ENCODE peak calls at places on chromosomes 13 and 19, in seven cellular contexts. One of them, this sample, is unnamed.

GRCh38 chr19:9885077-9885552 is 50.0 kb downstream of the PIN1 start:
- DNase-seq in activated CD4-positive, alpha-beta T cell treated with anti-CD3 and anti-CD28 coated beads for 24 hours: no peak
- DNase-seq in stimulated activated CD8-positive, alpha-beta memory T cell treated with anti-CD3 and anti-CD28 coated beads, Interleukin-15, amount 100 ng/mL, for 1 hour: no peak
- DNase-seq in stimulated activated CD4-positive, alpha-beta T cell treated with anti-CD3 and anti-CD28 coated beads, Interleukin-15, amount 100 ng/mL, for 48 hours: no peak
- DNase-seq in activated CD4-positive, CD25-positive, alpha-beta regulatory T cell: no peak
- DNase-seq in NCI-H1105: no peak
- DNase-seq in suprapubic skin: no peak
- DNase-seq in this sample: no peak

GRCh38 chr13:93058301-93058700 is 168.3 kb upstream of the GPC6 start:
- DNase-seq in stimulated activated CD8-positive, alpha-beta memory T cell treated with anti-CD3 and anti-CD28 coated beads, Interleukin-15, amount 100 ng/mL, for 1 hour: no peak
- DNase-seq in suprapubic skin: no peak
- DNase-seq in NCI-H1105: no peak
- DNase-seq in stimulated activated CD4-positive, alpha-beta T cell treated with anti-CD3 and anti-CD28 coated beads, Interleukin-15, amount 100 ng/mL, for 48 hours: no peak
- DNase-seq in activated CD4-positive, alpha-beta T cell treated with anti-CD3 and anti-CD28 coated beads for 24 hours: no peak
- DNase-seq in activated CD4-positive, CD25-positive, alpha-beta regulatory T cell: no peak
- DNase-seq in this sample: no peak

GRCh38 chr19:51754770-51755169 is 3.1 kb upstream of the FPR1 start:
- DNase-seq in stimulated activated CD4-positive, alpha-beta T cell treated with anti-CD3 and anti-CD28 coated beads, Interleukin-15, amount 100 ng/mL, for 48 hours: no peak
- DNase-seq in NCI-H1105: no peak
- DNase-seq in activated CD4-positive, alpha-beta T cell treated with anti-CD3 and anti-CD28 coated beads for 24 hours: no peak
- DNase-seq in activated CD4-positive, CD25-positive, alpha-beta regulatory T cell: no peak
- DNase-seq in suprapubic skin: no peak
- DNase-seq in stimulated activated CD8-positive, alpha-beta memory T cell treated with anti-CD3 and anti-CD28 coated beads, Interleukin-15, amount 100 ng/mL, for 1 hour: no peak
- DNase-seq in this sample: no peak

GRCh38 chr13:45105895-45106294 is 14.4 kb upstream of the GTF2F2 start:
- DNase-seq in NCI-H1105: no peak
- DNase-seq in activated CD4-positive, CD25-positive, alpha-beta regulatory T cell: no peak
- DNase-seq in stimulated activated CD8-positive, alpha-beta memory T cell treated with anti-CD3 and anti-CD28 coated beads, Interleukin-15, amount 100 ng/mL, for 1 hour: no peak
- DNase-seq in stimulated activated CD4-positive, alpha-beta T cell treated with anti-CD3 and anti-CD28 coated beads, Interleukin-15, amount 100 ng/mL, for 48 hours: no peak
- DNase-seq in activated CD4-positive, alpha-beta T cell treated with anti-CD3 and anti-CD28 coated beads for 24 hours: no peak
- DNase-seq in suprapubic skin: no peak
- DNase-seq in this sample: no peak

GRCh38 chr19:46416077-46416709 is 2.8 kb upstream of the CCDC8 start:
- DNase-seq in suprapubic skin: peak; percentile 77
- DNase-seq in activated CD4-positive, CD25-positive, alpha-beta regulatory T cell: no peak
- DNase-seq in stimulated activated CD8-positive, alpha-beta memory T cell treated with anti-CD3 and anti-CD28 coated beads, Interleukin-15, amount 100 ng/mL, for 1 hour: no peak
- DNase-seq in stimulated activated CD4-positive, alpha-beta T cell treated with anti-CD3 and anti-CD28 coated beads, Interleukin-15, amount 100 ng/mL, for 48 hours: peak; percentile 22
- DNase-seq in activated CD4-positive, alpha-beta T cell treated with anti-CD3 and anti-CD28 coated beads for 24 hours: no peak
- DNase-seq in NCI-H1105: peak; percentile 95
- DNase-seq in this sample: peak; percentile 89

GRCh38 chr13:97430296-97430695 is 3.7 kb upstream of the RAP2A start:
- DNase-seq in stimulated activated CD8-positive, alpha-beta memory T cell treated with anti-CD3 and anti-CD28 coated beads, Interleukin-15, amount 100 ng/mL, for 1 hour: no peak
- DNase-seq in activated CD4-positive, alpha-beta T cell treated with anti-CD3 and anti-CD28 coated beads for 24 hours: no peak
- DNase-seq in stimulated activated CD4-positive, alpha-beta T cell treated with anti-CD3 and anti-CD28 coated beads, Interleukin-15, amount 100 ng/mL, for 48 hours: no peak
- DNase-seq in activated CD4-positive, CD25-positive, alpha-beta regulatory T cell: no peak
- DNase-seq in NCI-H1105: no peak
- DNase-seq in suprapubic skin: no peak
- DNase-seq in this sample: no peak

GRCh38 chr19:6963937-6964336 is 57.3 kb downstream of the MBD3L2B start:
- DNase-seq in stimulated activated CD4-positive, alpha-beta T cell treated with anti-CD3 and anti-CD28 coated beads, Interleukin-15, amount 100 ng/mL, for 48 hours: peak; percentile 32
- DNase-seq in suprapubic skin: no peak
- DNase-seq in activated CD4-positive, CD25-positive, alpha-beta regulatory T cell: peak; percentile 24
- DNase-seq in NCI-H1105: no peak
- DNase-seq in activated CD4-positive, alpha-beta T cell treated with anti-CD3 and anti-CD28 coated beads for 24 hours: peak; percentile 36
- DNase-seq in stimulated activated CD8-positive, alpha-beta memory T cell treated with anti-CD3 and anti-CD28 coated beads, Interleukin-15, amount 100 ng/mL, for 1 hour: peak; percentile 19
- DNase-seq in this sample: no peak

GRCh38 chr13:32840840-32841713 is 175.1 kb upstream of the KL start:
- DNase-seq in stimulated activated CD8-positive, alpha-beta memory T cell treated with anti-CD3 and anti-CD28 coated beads, Interleukin-15, amount 100 ng/mL, for 1 hour: no peak
- DNase-seq in NCI-H1105: no peak
- DNase-seq in stimulated activated CD4-positive, alpha-beta T cell treated with anti-CD3 and anti-CD28 coated beads, Interleukin-15, amount 100 ng/mL, for 48 hours: no peak
- DNase-seq in activated CD4-positive, alpha-beta T cell treated with anti-CD3 and anti-CD28 coated beads for 24 hours: no peak
- DNase-seq in activated CD4-positive, CD25-positive, alpha-beta regulatory T cell: no peak
- DNase-seq in suprapubic skin: no peak
- DNase-seq in this sample: no peak

GRCh38 chr19:8163781-8164180 is 14.4 kb upstream of the FBN3 start:
- DNase-seq in activated CD4-positive, alpha-beta T cell treated with anti-CD3 and anti-CD28 coated beads for 24 hours: no peak
- DNase-seq in suprapubic skin: no peak
- DNase-seq in activated CD4-positive, CD25-positive, alpha-beta regulatory T cell: no peak
- DNase-seq in NCI-H1105: no peak
- DNase-seq in stimulated activated CD4-positive, alpha-beta T cell treated with anti-CD3 and anti-CD28 coated beads, Interleukin-15, amount 100 ng/mL, for 48 hours: no peak
- DNase-seq in stimulated activated CD8-positive, alpha-beta memory T cell treated with anti-CD3 and anti-CD28 coated beads, Interleukin-15, amount 100 ng/mL, for 1 hour: no peak
- DNase-seq in this sample: no peak

GRCh38 chr19:11138659-11139526 is 16.7 kb downstream of the SPC24 start:
- DNase-seq in stimulated activated CD8-positive, alpha-beta memory T cell treated with anti-CD3 and anti-CD28 coated beads, Interleukin-15, amount 100 ng/mL, for 1 hour: no peak
- DNase-seq in stimulated activated CD4-positive, alpha-beta T cell treated with anti-CD3 and anti-CD28 coated beads, Interleukin-15, amount 100 ng/mL, for 48 hours: no peak
- DNase-seq in suprapubic skin: peak; percentile 90
- DNase-seq in NCI-H1105: no peak
- DNase-seq in activated CD4-positive, CD25-positive, alpha-beta regulatory T cell: no peak
- DNase-seq in activated CD4-positive, alpha-beta T cell treated with anti-CD3 and anti-CD28 coated beads for 24 hours: no peak
- DNase-seq in this sample: peak; percentile 92

GRCh38 chr19:16045893-16046292 is 30.4 kb upstream of the TPM4 start:
- DNase-seq in stimulated activated CD8-positive, alpha-beta memory T cell treated with anti-CD3 and anti-CD28 coated beads, Interleukin-15, amount 100 ng/mL, for 1 hour: no peak
- DNase-seq in NCI-H1105: no peak
- DNase-seq in stimulated activated CD4-positive, alpha-beta T cell treated with anti-CD3 and anti-CD28 coated beads, Interleukin-15, amount 100 ng/mL, for 48 hours: no peak
- DNase-seq in activated CD4-positive, CD25-positive, alpha-beta regulatory T cell: no peak
- DNase-seq in suprapubic skin: no peak
- DNase-seq in activated CD4-positive, alpha-beta T cell treated with anti-CD3 and anti-CD28 coated beads for 24 hours: no peak
- DNase-seq in this sample: no peak

GRCh38 chr19:46181386-46181774 is 33.3 kb downstream of the IGFL2 start:
- DNase-seq in stimulated activated CD8-positive, alpha-beta memory T cell treated with anti-CD3 and anti-CD28 coated beads, Interleukin-15, amount 100 ng/mL, for 1 hour: no peak
- DNase-seq in stimulated activated CD4-positive, alpha-beta T cell treated with anti-CD3 and anti-CD28 coated beads, Interleukin-15, amount 100 ng/mL, for 48 hours: peak; percentile 13
- DNase-seq in activated CD4-positive, CD25-positive, alpha-beta regulatory T cell: no peak
- DNase-seq in activated CD4-positive, alpha-beta T cell treated with anti-CD3 and anti-CD28 coated beads for 24 hours: no peak
- DNase-seq in NCI-H1105: no peak
- DNase-seq in suprapubic skin: no peak
- DNase-seq in this sample: no peak

GRCh38 chr19:34308381-34309367 is 54.3 kb downstream of the GARRE1 start:
- DNase-seq in activated CD4-positive, alpha-beta T cell treated with anti-CD3 and anti-CD28 coated beads for 24 hours: no peak
- DNase-seq in NCI-H1105: no peak
- DNase-seq in activated CD4-positive, CD25-positive, alpha-beta regulatory T cell: no peak
- DNase-seq in stimulated activated CD4-positive, alpha-beta T cell treated with anti-CD3 and anti-CD28 coated beads, Interleukin-15, amount 100 ng/mL, for 48 hours: no peak
- DNase-seq in suprapubic skin: no peak
- DNase-seq in stimulated activated CD8-positive, alpha-beta memory T cell treated with anti-CD3 and anti-CD28 coated beads, Interleukin-15, amount 100 ng/mL, for 1 hour: no peak
- DNase-seq in this sample: no peak

GRCh38 chr13:113736258-113736731 is 22.7 kb upstream of the TMEM255B start:
- DNase-seq in activated CD4-positive, alpha-beta T cell treated with anti-CD3 and anti-CD28 coated beads for 24 hours: no peak
- DNase-seq in stimulated activated CD8-positive, alpha-beta memory T cell treated with anti-CD3 and anti-CD28 coated beads, Interleukin-15, amount 100 ng/mL, for 1 hour: no peak
- DNase-seq in NCI-H1105: no peak
- DNase-seq in activated CD4-positive, CD25-positive, alpha-beta regulatory T cell: no peak
- DNase-seq in suprapubic skin: no peak
- DNase-seq in stimulated activated CD4-positive, alpha-beta T cell treated with anti-CD3 and anti-CD28 coated beads, Interleukin-15, amount 100 ng/mL, for 48 hours: no peak
- DNase-seq in this sample: no peak

GRCh38 chr19:12703056-12703455 is 6.6 kb upstream of the FBXW9 start:
- DNase-seq in activated CD4-positive, alpha-beta T cell treated with anti-CD3 and anti-CD28 coated beads for 24 hours: no peak
- DNase-seq in suprapubic skin: no peak
- DNase-seq in NCI-H1105: peak; percentile 33
- DNase-seq in stimulated activated CD8-positive, alpha-beta memory T cell treated with anti-CD3 and anti-CD28 coated beads, Interleukin-15, amount 100 ng/mL, for 1 hour: no peak
- DNase-seq in stimulated activated CD4-positive, alpha-beta T cell treated with anti-CD3 and anti-CD28 coated beads, Interleukin-15, amount 100 ng/mL, for 48 hours: no peak
- DNase-seq in activated CD4-positive, CD25-positive, alpha-beta regulatory T cell: no peak
- DNase-seq in this sample: no peak

GRCh38 chr13:59776924-59777690 is 386.6 kb downstream of the DIAPH3 start:
- DNase-seq in suprapubic skin: no peak
- DNase-seq in stimulated activated CD4-positive, alpha-beta T cell treated with anti-CD3 and anti-CD28 coated beads, Interleukin-15, amount 100 ng/mL, for 48 hours: no peak
- DNase-seq in activated CD4-positive, alpha-beta T cell treated with anti-CD3 and anti-CD28 coated beads for 24 hours: no peak
- DNase-seq in stimulated activated CD8-positive, alpha-beta memory T cell treated with anti-CD3 and anti-CD28 coated beads, Interleukin-15, amount 100 ng/mL, for 1 hour: no peak
- DNase-seq in NCI-H1105: no peak
- DNase-seq in activated CD4-positive, CD25-positive, alpha-beta regulatory T cell: no peak
- DNase-seq in this sample: no peak

GRCh38 chr13:25062479-25062878 is 33.5 kb upstream of the PABPC3 start:
- DNase-seq in NCI-H1105: no peak
- DNase-seq in stimulated activated CD4-positive, alpha-beta T cell treated with anti-CD3 and anti-CD28 coated beads, Interleukin-15, amount 100 ng/mL, for 48 hours: no peak
- DNase-seq in activated CD4-positive, CD25-positive, alpha-beta regulatory T cell: no peak
- DNase-seq in stimulated activated CD8-positive, alpha-beta memory T cell treated with anti-CD3 and anti-CD28 coated beads, Interleukin-15, amount 100 ng/mL, for 1 hour: no peak
- DNase-seq in suprapubic skin: no peak
- DNase-seq in activated CD4-positive, alpha-beta T cell treated with anti-CD3 and anti-CD28 coated beads for 24 hours: no peak
- DNase-seq in this sample: no peak

GRCh38 chr19:39363909-39364457 is 21.8 kb downstream of the SAMD4B start:
- DNase-seq in activated CD4-positive, CD25-positive, alpha-beta regulatory T cell: no peak
- DNase-seq in activated CD4-positive, alpha-beta T cell treated with anti-CD3 and anti-CD28 coated beads for 24 hours: no peak
- DNase-seq in stimulated activated CD4-positive, alpha-beta T cell treated with anti-CD3 and anti-CD28 coated beads, Interleukin-15, amount 100 ng/mL, for 48 hours: no peak
- DNase-seq in stimulated activated CD8-positive, alpha-beta memory T cell treated with anti-CD3 and anti-CD28 coated beads, Interleukin-15, amount 100 ng/mL, for 1 hour: no peak
- DNase-seq in suprapubic skin: no peak
- DNase-seq in NCI-H1105: no peak
- DNase-seq in this sample: no peak

GRCh38 chr19:49335071-49335783 is at the start of gene CD37:
- DNase-seq in activated CD4-positive, alpha-beta T cell treated with anti-CD3 and anti-CD28 coated beads for 24 hours: peak; percentile 28
- DNase-seq in stimulated activated CD8-positive, alpha-beta memory T cell treated with anti-CD3 and anti-CD28 coated beads, Interleukin-15, amount 100 ng/mL, for 1 hour: peak; percentile 37
- DNase-seq in NCI-H1105: no peak
- DNase-seq in stimulated activated CD4-positive, alpha-beta T cell treated with anti-CD3 and anti-CD28 coated beads, Interleukin-15, amount 100 ng/mL, for 48 hours: peak; percentile 40
- DNase-seq in activated CD4-positive, CD25-positive, alpha-beta regulatory T cell: no peak
- DNase-seq in suprapubic skin: no peak
- DNase-seq in this sample: peak; percentile 75

GRCh38 chr13:33441015-33441414 is 155.5 kb upstream of the STARD13 start:
- DNase-seq in stimulated activated CD4-positive, alpha-beta T cell treated with anti-CD3 and anti-CD28 coated beads, Interleukin-15, amount 100 ng/mL, for 48 hours: no peak
- DNase-seq in activated CD4-positive, CD25-positive, alpha-beta regulatory T cell: no peak
- DNase-seq in activated CD4-positive, alpha-beta T cell treated with anti-CD3 and anti-CD28 coated beads for 24 hours: no peak
- DNase-seq in NCI-H1105: no peak
- DNase-seq in suprapubic skin: no peak
- DNase-seq in stimulated activated CD8-positive, alpha-beta memory T cell treated with anti-CD3 and anti-CD28 coated beads, Interleukin-15, amount 100 ng/mL, for 1 hour: no peak
- DNase-seq in this sample: no peak

GRCh38 chr13:48110132-48110868 is 15.4 kb upstream of the MED4 start:
- DNase-seq in activated CD4-positive, alpha-beta T cell treated with anti-CD3 and anti-CD28 coated beads for 24 hours: no peak
- DNase-seq in stimulated activated CD8-positive, alpha-beta memory T cell treated with anti-CD3 and anti-CD28 coated beads, Interleukin-15, amount 100 ng/mL, for 1 hour: no peak
- DNase-seq in stimulated activated CD4-positive, alpha-beta T cell treated with anti-CD3 and anti-CD28 coated beads, Interleukin-15, amount 100 ng/mL, for 48 hours: no peak
- DNase-seq in suprapubic skin: no peak
- DNase-seq in NCI-H1105: no peak
- DNase-seq in activated CD4-positive, CD25-positive, alpha-beta regulatory T cell: no peak
- DNase-seq in this sample: no peak